ENCODE peak calls at places on chromosome 14, in six cellular contexts. R, Y, N, A, K and T are unnamed samples.

GRCh38 chr14:68669101-68669500 is 123.8 kb downstream of the ZFP36L1 start:
- DNase-seq in A (no peak), K (no peak), Y (no peak), R (no peak), N (peak), T (peak)

GRCh38 chr14:68160269-68160668 is 340.7 kb downstream of the RAD51B start:
- DNase-seq in Y (no peak), A (no peak), R (no peak), N (no peak), K (no peak), T (no peak)

GRCh38 chr14:33432407-33433023 is 493.8 kb downstream of the NPAS3 start:
- DNase-seq in N (no peak), R (peak), A (peak), K (no peak), Y (no peak), T (peak)

GRCh38 chr14:91041450-91041849 is 19.0 kb downstream of the RPS6KA5 start:
- DNase-seq in Y (no peak), N (no peak), K (no peak), R (no peak), A (no peak), T (no peak)

GRCh38 chr14:64717870-64718269 is 13.6 kb downstream of the PLEKHG3 start:
- DNase-seq in N (peak), Y (no peak), K (no peak), A (peak), R (no peak), T (no peak)

GRCh38 chr14:59320771-59321170 is 132.3 kb downstream of the DAAM1 start:
- DNase-seq in N (no peak), R (no peak), Y (no peak), A (no peak), K (no peak), T (no peak)

GRCh38 chr14:52268191-52269061 is 928 bp downstream of the PTGDR start:
- DNase-seq in R (peak), N (peak), Y (no peak), K (peak), A (peak), T (no peak)

GRCh38 chr14:69648480-69649414 is 37.4 kb downstream of the SUSD6 start:
- DNase-seq in R (peak), K (no peak), Y (no peak), N (no peak), A (peak), T (no peak)

GRCh38 chr14:104361921-104362681 is 217.5 kb upstream of the C14orf180 start:
- DNase-seq in N (no peak), A (no peak), K (no peak), R (no peak), Y (no peak), T (no peak)

GRCh38 chr14:35400707-35401421 is 3.7 kb downstream of the NFKBIA start:
- DNase-seq in K (no peak), Y (no peak), A (no peak), N (no peak), R (peak), T (peak)

GRCh38 chr14:22796087-22796707 is 19.0 kb downstream of the SLC7A7 start:
- DNase-seq in N (no peak), Y (no peak), A (no peak), R (no peak), K (no peak), T (no peak)

GRCh38 chr14:22791302-22791701 is 23.9 kb downstream of the SLC7A7 start:
- DNase-seq in Y (no peak), N (no peak), K (no peak), A (peak), R (peak), T (peak)

GRCh38 chr14:22792158-22792557 is 23.1 kb downstream of the SLC7A7 start:
- DNase-seq in K (no peak), N (no peak), Y (no peak), R (no peak), A (no peak), T (no peak)

GRCh38 chr14:22794533-22794932 is 20.7 kb downstream of the SLC7A7 start:
- DNase-seq in R (no peak), Y (no peak), K (no peak), N (no peak), A (no peak), T (no peak)

GRCh38 chr14:22793976-22794375 is 21.3 kb downstream of the SLC7A7 start:
- DNase-seq in N (no peak), Y (no peak), A (no peak), R (no peak), K (no peak), T (no peak)
- H3K4me3 ChIP-seq in N (no peak), Y (no peak), A (no peak), R (no peak), K (no peak), T (no peak)

GRCh38 chr14:105482486-105483110 is 4.1 kb upstream of the CRIP1 start:
- DNase-seq in R (no peak), Y (no peak), A (no peak), K (no peak), N (no peak), T (no peak)
- H3K4ac ChIP-seq in R (peak), Y (no peak), A (no peak), K (peak), N (no peak), T (peak)

GRCh38 chr14:20331048-20331613 is 1.9 kb downstream of the CCNB1IP1 start:
- DNase-seq in N (no peak), R (peak), Y (no peak), A (no peak), K (no peak), T (no peak)
- H3K4me3 ChIP-seq in N (peak), R (no peak), Y (peak), A (no peak), K (peak), T (no peak)

GRCh38 chr14:39568809-39569538 is 136.7 kb upstream of the FBXO33 start:
- DNase-seq in A (no peak), R (no peak), N (peak), Y (no peak), K (no peak), T (peak)

GRCh38 chr14:39558525-39558924 is 126.3 kb upstream of the FBXO33 start:
- DNase-seq in A (no peak), Y (no peak), K (no peak), R (no peak), N (no peak), T (no peak)

GRCh38 chr14:39566795-39567194 is 134.6 kb upstream of the FBXO33 start:
- DNase-seq in R (no peak), N (no peak), Y (no peak), K (no peak), A (no peak), T (no peak)

GRCh38 chr14:39562175-39562574 is 129.9 kb upstream of the FBXO33 start:
- DNase-seq in K (no peak), A (no peak), R (no peak), N (no peak), Y (no peak), T (no peak)

DNA sequence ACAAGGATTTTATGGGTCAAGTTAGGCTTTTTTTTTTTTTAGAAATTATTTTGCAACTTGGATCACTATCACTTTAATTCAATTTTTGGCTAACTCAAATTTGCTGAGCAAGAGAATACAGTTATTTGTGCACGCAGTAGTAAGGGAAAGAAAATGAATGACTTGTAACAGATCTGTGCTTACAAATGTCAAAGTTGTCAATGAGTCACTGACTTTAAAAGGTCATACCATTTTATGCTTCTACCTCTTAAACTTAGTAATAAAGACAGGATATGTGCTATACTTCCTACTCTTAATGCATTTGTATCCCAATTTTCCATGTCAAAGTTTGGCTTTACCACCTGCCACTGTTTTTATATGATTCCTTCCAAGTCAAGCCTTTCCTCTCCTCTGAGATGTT is 131.1 kb upstream of the FBXO33 start:
- DNase-seq in K (no peak), A (no peak), N (no peak), Y (no peak), R (no peak), T (no peak)
- H3K4ac ChIP-seq in K (no peak), A (no peak), N (no peak), Y (no peak), R (no peak), T (no peak)

GRCh38 chr14:37198273-37198598 is 499 bp downstream of the MIPOL1 start:
- DNase-seq in A (no peak), N (no peak), Y (no peak), K (no peak), R (no peak), T (no peak)

GRCh38 chr14:37195327-37195726 is 2.4 kb upstream of the MIPOL1 start:
- DNase-seq in Y (no peak), N (no peak), A (peak), K (no peak), R (peak), T (no peak)

GRCh38 chr14:37198907-37199306 is 1.2 kb downstream of the MIPOL1 start:
- DNase-seq in R (no peak), N (no peak), Y (no peak), K (no peak), A (no peak), T (no peak)

GRCh38 chr14:37197421-37198272 is at the start of gene MIPOL1:
- DNase-seq in K (peak), N (peak), Y (peak), A (peak), R (peak), T (peak)

GRCh38 chr14:37196604-37197420 is 925 bp upstream of the MIPOL1 start:
- DNase-seq in K (no peak), N (no peak), R (no peak), Y (no peak), A (no peak), T (no peak)
- H3K4me3 ChIP-seq in K (peak), N (no peak), R (no peak), Y (peak), A (peak), T (no peak)